ENCODE peak calls at places on chromosomes 4 and X, in six cellular contexts. E is colonic mucosa, S is left lung, B is mammary epithelial cell, K is uterus, F is BJ. Y is an unnamed sample. For H3K27me3, the result is how much of the 10 kb centered on the place peaks cover.

GRCh38 chr4:153534792-153535629 is 68.9 kb downstream of the TMEM131L start:
- DNase-seq in F (no peak), K (no peak), E (no peak), B (no peak), S (no peak), Y (no peak)

GRCh38 chr4:162497564-162498167 is 333.9 kb upstream of the FSTL5 start:
- DNase-seq in K (no peak), B (peak), F (no peak), E (no peak), S (no peak), Y (peak)

GRCh38 chr4:3225946-3226345 is 23.0 kb upstream of the MSANTD1 start:
- DNase-seq in B (no peak), K (no peak), F (no peak), S (peak), E (no peak), Y (no peak)

GRCh38 chrX:15790766-15791380 is 589 bp downstream of the ZRSR2 start:
- DNase-seq in K (no peak), F (no peak), S (no peak), E (no peak), B (no peak), Y (peak)

GRCh38 chr4:156654410-156654809 is 317.2 kb downstream of the PDGFC start:
- DNase-seq in K (no peak), S (no peak), F (no peak), B (no peak), E (no peak), Y (peak)

GRCh38 chrX:149871940-149872339 is 9.0 kb upstream of the MAGEA8 start:
- DNase-seq in E (peak), F (no peak), S (no peak), B (peak), K (no peak), Y (peak)

GRCh38 chrX:110563276-110563675 is 204.6 kb downstream of the RTL9 start:
- DNase-seq in S (no peak), B (no peak), F (peak), E (no peak), K (no peak), Y (no peak)

GRCh38 chr4:8725845-8726244 is 133.3 kb downstream of the CPZ start:
- DNase-seq in F (no peak), E (no peak), B (no peak), S (no peak), K (peak), Y (no peak)

GRCh38 chrX:139738581-139738980 is 30.6 kb upstream of the MCF2 start:
- DNase-seq in F (no peak), E (no peak), S (no peak), B (peak), K (no peak), Y (peak)

GRCh38 chrX:135707880-135708279 is 5.6 kb upstream of the CT45A1 start:
- DNase-seq in K (no peak), B (no peak), E (peak), S (no peak), F (no peak), Y (no peak)

GRCh38 chr4:105661028-105661427 is 47.5 kb downstream of the INTS12 start:
- DNase-seq in B (no peak), E (no peak), S (no peak), F (no peak), K (no peak), Y (peak)

GRCh38 chr4:32199639-32200038 is 1479.5 kb downstream of the PCDH7 start:
- DNase-seq in B (no peak), K (no peak), F (no peak), E (no peak), S (no peak), Y (no peak)

GRCh38 chrX:9882669-9883446 is 84.3 kb upstream of the CLDN34 start:
- DNase-seq in F (no peak), K (no peak), S (no peak), E (no peak), B (no peak), Y (peak)

GRCh38 chr4:98929341-98930267 is 671 bp upstream of the EIF4E start:
- DNase-seq in E (peak), B (peak), K (peak), F (peak), S (peak), Y (peak)

GRCh38 chr4:76748649-76749048 is 149.3 kb downstream of the SOWAHB start:
- DNase-seq in S (no peak), B (no peak), K (no peak), F (no peak), E (peak), Y (peak)

GRCh38 chr4:58225460-58225859 is 1115.3 kb upstream of the IGFBP7 start:
- DNase-seq in K (no peak), B (no peak), F (no peak), E (no peak), S (no peak), Y (no peak)

GRCh38 chr4:155643087-155643486 is 23.6 kb upstream of the GUCY1A1 start:
- DNase-seq in F (no peak), S (no peak), E (no peak), B (no peak), K (no peak), Y (no peak)

GRCh38 chr4:187826725-187827124 is 168.8 kb upstream of the ZFP42 start:
- DNase-seq in E (no peak), B (no peak), S (no peak), F (no peak), K (no peak), Y (no peak)

GRCh38 chr4:176309772-176310171 is 10.0 kb upstream of the SPCS3 start:
- DNase-seq in B (peak), S (no peak), K (no peak), F (no peak), E (no peak), Y (peak)

GRCh38 chrX:121102101-121102500 is 54.7 kb downstream of the GLUD2 start:
- DNase-seq in E (no peak), K (no peak), S (no peak), B (no peak), F (no peak), Y (no peak)

GRCh38 chrX:36436286-36436860 is 516.8 kb downstream of the CFAP47 start:
- DNase-seq in F (no peak), B (no peak), S (no peak), K (no peak), E (no peak), Y (no peak)

GRCh38 chrX:331145-331771 is 12.7 kb upstream of the GTPBP6 start:
- DNase-seq in B (no peak), F (no peak), S (peak), E (no peak), K (no peak), Y (no peak)

GRCh38 chr4:176099314-176099713 is 33.7 kb downstream of the WDR17 start:
- DNase-seq in E (no peak), K (no peak), B (no peak), F (no peak), S (no peak), Y (no peak)

GRCh38 chr4:137583650-137584049 is 51.4 kb upstream of the PCDH18 start:
- DNase-seq in S (no peak), E (no peak), F (no peak), K (no peak), B (no peak), Y (no peak)

GRCh38 chr4:183571350-183572076 is 66.7 kb downstream of the ING2 start:
- DNase-seq in K (no peak), E (peak), F (no peak), S (no peak), B (peak), Y (peak)

GRCh38 chr4:186088516-186088915 is 16.0 kb upstream of the FAM149A start:
- DNase-seq in K (no peak), F (no peak), S (no peak), E (no peak), B (no peak), Y (no peak)

GRCh38 chr4:22532896-22533295 is 17.0 kb upstream of the ADGRA3 start:
- DNase-seq in E (no peak), S (no peak), K (no peak), B (peak), F (no peak), Y (peak)

GRCh38 chr4:6907658-6908191 is 1.9 kb upstream of the TBC1D14 start:
- DNase-seq in E (peak), F (no peak), K (no peak), B (no peak), S (peak), Y (peak)

GRCh38 chr4:37268311-37268710 is 23.8 kb downstream of the NWD2 start:
- DNase-seq in K (no peak), S (no peak), F (no peak), E (no peak), B (no peak), Y (no peak)

GRCh38 chr4:152691761-152692160 is 12.0 kb upstream of the TMEM154 start:
- DNase-seq in K (no peak), E (no peak), S (no peak), B (no peak), F (no peak), Y (no peak)

GRCh38 chrX:47030339-47030738 is 47.9 kb upstream of the RGN start:
- DNase-seq in B (peak), S (no peak), F (no peak), K (no peak), E (peak), Y (peak)

GRCh38 chrX:15292861-15293260 is 22.6 kb downstream of the ASB11 start:
- DNase-seq in E (no peak), S (no peak), K (no peak), F (no peak), B (peak), Y (peak)

GRCh38 chr4:114265342-114265741 is 285.9 kb upstream of the ARSJ start:
- DNase-seq in F (no peak), K (no peak), B (no peak), S (no peak), E (no peak), Y (no peak)

GRCh38 chr4:99087887-99088484 is 602 bp downstream of the ADH5 start:
- DNase-seq in F (peak), B (peak), K (peak), S (no peak), E (peak), Y (peak)

GRCh38 chrX:84046403-84046984 is 141.5 kb downstream of the RPS6KA6 start:
- DNase-seq in F (no peak), E (no peak), B (peak), K (no peak), S (no peak), Y (peak)
- TF ChIP-seq CTCF in F (peak), E (peak), B (peak), K (peak), S (peak), Y (peak)

DNA sequence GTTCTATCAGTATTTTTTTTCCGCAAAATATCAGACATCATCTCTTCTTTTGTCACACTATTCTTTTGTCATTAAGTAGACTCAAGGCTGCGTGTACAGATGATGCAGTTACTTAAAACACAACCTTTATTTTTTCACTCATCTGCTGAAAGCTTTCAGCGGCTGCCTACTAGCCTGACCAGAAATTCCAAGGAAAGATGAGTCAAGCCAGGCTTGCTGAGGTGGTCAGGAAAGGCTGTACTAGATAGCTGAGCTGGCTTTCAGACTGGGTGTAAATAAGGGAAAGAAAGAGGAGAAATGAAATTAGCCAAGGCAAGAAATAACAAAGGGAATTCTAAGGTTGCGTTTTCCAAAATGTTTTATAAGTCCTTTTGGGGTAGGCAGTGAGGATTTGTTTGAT is 17.9 kb downstream of the STK26 start:
- DNase-seq in F (no peak), B (peak), S (no peak), K (no peak), E (no peak), Y (peak)
- H3K4me3 ChIP-seq in F (no peak), B (no peak), S (no peak), K (no peak), E (no peak), Y (no peak)

GRCh38 chrX:111854778-111855490 is 21.0 kb upstream of the TRPC5OS start:
- DNase-seq in E (no peak), B (peak), K (no peak), S (no peak), F (no peak), Y (peak)

GRCh38 chrX:111861605-111862004 is 14.4 kb upstream of the TRPC5OS start:
- DNase-seq in S (no peak), K (no peak), E (no peak), F (no peak), B (no peak), Y (no peak)

DNA sequence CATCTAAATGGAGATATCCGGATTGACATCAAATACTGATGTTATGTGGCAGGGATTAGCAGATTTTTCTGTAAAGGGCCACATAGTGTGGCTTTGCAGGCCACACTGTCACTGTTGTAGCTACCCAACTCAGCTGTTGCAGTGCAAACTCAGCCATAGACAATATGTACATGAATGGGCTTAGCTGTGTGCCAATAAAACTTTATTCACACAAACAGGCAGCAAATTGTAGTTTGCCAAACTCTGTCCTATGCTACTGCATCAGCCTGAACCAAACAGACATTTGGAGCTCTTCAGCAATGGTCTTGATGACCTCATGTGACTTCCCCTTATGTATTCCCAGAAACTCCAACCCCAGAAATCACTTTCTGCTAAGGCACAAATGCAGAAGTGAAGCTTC is 18.4 kb upstream of the TRPC5OS start:
- DNase-seq in K (no peak), E (no peak), B (no peak), F (no peak), S (no peak), Y (no peak)
- H3K27me3 ChIP-seq in K (under half), E (under half), B (under half), F (under half), S (under half), Y (under half)

DNA sequence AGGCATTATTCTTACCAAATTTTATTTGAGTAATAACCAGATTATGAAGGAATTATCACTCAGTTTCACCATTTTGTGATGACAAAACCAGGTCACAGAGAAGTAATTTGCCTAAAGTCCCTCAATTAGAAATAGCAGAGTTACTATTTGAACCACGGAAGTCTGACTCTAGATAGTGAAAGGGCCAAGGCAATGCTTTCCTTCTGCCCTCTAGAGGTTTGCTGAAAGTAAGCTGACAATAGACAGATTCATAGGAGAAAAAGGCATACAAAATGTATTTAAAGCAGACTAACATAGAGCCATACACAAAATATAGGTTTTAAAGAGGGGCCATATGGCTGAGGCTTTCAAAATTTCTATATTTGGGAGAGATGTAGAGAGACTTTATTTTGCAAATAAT is 43.1 kb downstream of the CXXC4 start:
- DNase-seq in F (no peak), K (no peak), E (no peak), B (peak), S (no peak), Y (peak)
- TF ChIP-seq CTCF in F (no peak), K (no peak), E (no peak), B (peak), S (no peak), Y (peak)

DNA sequence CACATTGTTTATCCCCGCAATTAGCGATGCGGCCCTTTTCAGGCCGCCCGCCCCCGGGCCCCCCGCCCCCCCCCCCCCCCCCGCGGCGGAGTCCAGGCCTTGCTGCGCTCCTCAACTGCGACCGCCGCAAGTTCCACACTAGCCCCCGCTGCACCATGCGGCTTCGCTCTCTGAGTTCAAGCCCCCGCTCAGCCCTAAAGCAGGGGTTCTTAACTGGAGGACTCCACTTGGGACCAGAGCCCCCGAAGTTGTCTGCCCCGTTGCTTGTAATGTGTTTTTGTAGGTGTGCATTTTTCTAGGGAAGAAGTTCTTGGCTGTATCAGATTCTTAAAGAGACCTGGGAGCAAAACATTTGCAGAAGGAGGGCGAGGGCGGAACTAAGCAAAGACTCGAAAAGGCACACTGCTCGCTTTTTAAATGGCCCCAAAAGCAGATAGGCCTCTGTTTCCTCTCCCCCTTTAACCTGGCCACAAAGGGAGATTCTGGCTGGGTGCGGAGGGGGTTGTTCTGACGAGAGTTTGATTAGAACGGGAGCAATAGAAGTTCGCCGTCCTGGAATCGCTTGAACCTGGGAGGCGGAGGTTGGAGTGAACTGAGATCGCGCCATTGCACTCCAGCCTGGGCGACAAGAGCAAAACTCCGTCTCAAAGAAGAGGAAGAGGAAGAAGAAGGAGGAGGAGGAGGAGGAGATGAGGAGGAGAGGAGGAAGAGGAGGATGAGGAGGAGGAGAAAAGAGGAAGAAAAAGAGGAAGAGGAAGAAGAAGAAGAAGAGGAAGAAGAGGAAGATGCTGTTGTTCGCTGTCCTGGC is 2.3 kb upstream of the MSX1 start:
- DNase-seq in S (no peak), K (no peak), F (no peak), E (no peak), B (no peak), Y (no peak)
- H3K4me3 ChIP-seq in S (no peak), K (peak), F (no peak), E (no peak), B (no peak), Y (no peak)

DNA sequence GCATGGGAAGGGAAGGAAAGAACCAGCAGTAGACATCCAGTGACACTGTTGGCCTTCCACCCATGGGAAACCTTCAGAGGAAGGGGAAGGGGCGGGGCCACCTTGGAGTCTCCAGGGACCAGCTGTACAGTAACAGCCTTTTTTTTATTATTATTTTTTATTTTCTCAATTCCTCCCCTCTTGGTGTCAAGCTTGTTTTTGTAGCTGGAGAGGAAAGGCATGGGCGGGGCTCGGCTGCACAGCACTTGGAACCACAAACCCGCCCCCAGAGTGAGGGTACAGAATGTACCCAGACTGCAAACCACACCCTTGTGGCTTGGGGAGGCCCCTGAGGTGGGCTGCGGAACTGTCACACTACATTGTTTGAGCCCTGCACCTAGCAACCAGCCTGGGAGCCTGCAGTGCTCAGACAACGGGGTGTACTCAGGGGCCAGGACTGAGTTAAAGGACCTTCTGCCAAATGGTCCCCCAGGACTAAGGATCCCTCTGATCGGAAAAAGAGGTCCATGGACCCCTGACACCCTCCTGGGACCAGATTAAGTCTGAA is 45.7 kb downstream of the PRPS1 start:
- DNase-seq in K (peak), E (peak), S (peak), F (no peak), B (peak), Y (peak)
- H3K27me3 ChIP-seq in K (under half), E (under half), S (under half), F (under half), B (under half), Y (under half)

GRCh38 chr4:122922877-122923511 is 597 bp upstream of the NUDT6 start:
- DNase-seq in E (peak), S (peak), B (peak), K (peak), F (no peak), Y (peak)
- TF ChIP-seq CTCF in E (no peak), S (no peak), B (no peak), K (no peak), F (peak), Y (no peak)

GRCh38 chrX:3345281-3346081 is 971 bp downstream of the MXRA5 start:
- DNase-seq in K (peak), F (no peak), S (peak), B (peak), E (peak), Y (peak)
- H3K4me3 ChIP-seq in K (peak), F (peak), S (peak), B (peak), E (peak), Y (peak)

Y was measured in bronchial epithelial cell.